ENCODE peak calls at places on chromosomes 2 and 18, in seven cellular contexts. H, C, I, L, J, Y and M are unnamed samples.

GRCh38 chr2:219057709-219058540 is 2.8 kb downstream of the IHH start:
- DNase-seq in H (peak; percentile 18), L (peak; percentile 72), Y (peak; percentile 56), C (no peak), J (no peak), I (peak; percentile 80), M (peak; percentile 72)

GRCh38 chr2:237573721-237574415 is 7.5 kb downstream of the PRLH start:
- DNase-seq in H (no peak), C (no peak), L (no peak), I (no peak), Y (no peak), J (no peak), M (no peak)

GRCh38 chr2:25146896-25147295 is 21.5 kb downstream of the POMC start:
- DNase-seq in Y (no peak), H (no peak), L (no peak), J (no peak), I (no peak), C (no peak), M (no peak)

GRCh38 chr2:27742571-27742970 is 28.9 kb upstream of the MRPL33 start:
- DNase-seq in I (no peak), C (no peak), H (no peak), Y (no peak), J (no peak), L (no peak), M (no peak)

GRCh38 chr2:181812106-181812745 is 79.3 kb upstream of the ITPRID2 start:
- DNase-seq in I (no peak), H (no peak), C (no peak), Y (peak; percentile 34), J (no peak), L (no peak), M (no peak)

GRCh38 chr2:36854241-36854640 is 112.1 kb downstream of the STRN start:
- DNase-seq in L (no peak), Y (no peak), C (no peak), J (no peak), I (no peak), H (no peak), M (no peak)

GRCh38 chr2:240215676-240216051 is 75.2 kb upstream of the OTOS start:
- DNase-seq in H (no peak), C (no peak), J (no peak), I (no peak), Y (no peak), L (no peak), M (no peak)

GRCh38 chr2:105294844-105295481 is 34.6 kb downstream of the TGFBRAP1 start:
- DNase-seq in L (peak; percentile 47), Y (peak; percentile 68), I (peak; percentile 52), C (peak; percentile 62), J (peak; percentile 34), H (no peak), M (no peak)

GRCh38 chr2:8510519-8510918 is 171.3 kb upstream of the ID2 start:
- DNase-seq in Y (no peak), L (no peak), J (no peak), I (no peak), H (no peak), C (no peak), M (no peak)

GRCh38 chr2:121333834-121334558 is 49.0 kb upstream of the TFCP2L1 start:
- DNase-seq in L (no peak), J (no peak), I (peak; percentile 49), C (no peak), H (no peak), Y (no peak), M (no peak)

GRCh38 chr2:75602724-75603342 is 42.1 kb upstream of the EVA1A start:
- DNase-seq in J (no peak), C (peak; percentile 59), H (no peak), I (no peak), Y (peak; percentile 88), L (no peak), M (no peak)

GRCh38 chr2:217886720-217887309 is 116.0 kb downstream of the TNS1 start:
- DNase-seq in C (peak; percentile 64), I (peak; percentile 78), J (peak; percentile 55), H (no peak), L (peak; percentile 67), Y (peak; percentile 73), M (peak; percentile 47)

GRCh38 chr18:63258749-63259580 is 60.6 kb downstream of the BCL2 start:
- DNase-seq in J (no peak), Y (no peak), L (no peak), H (no peak), C (no peak), I (no peak), M (no peak)

GRCh38 chr2:217667545-217667944 is 335.2 kb downstream of the TNS1 start:
- DNase-seq in L (no peak), H (no peak), I (no peak), C (no peak), Y (no peak), J (no peak), M (no peak)

GRCh38 chr2:12717988-12718661 is 1.4 kb downstream of the TRIB2 start:
- DNase-seq in Y (peak; percentile 27), C (no peak), H (no peak), I (no peak), L (no peak), J (no peak), M (peak; percentile 43)

GRCh38 chr2:62147610-62148301 is 48.2 kb upstream of the B3GNT2 start:
- DNase-seq in C (no peak), J (peak; percentile 18), I (no peak), H (no peak), Y (peak; percentile 93), L (no peak), M (no peak)

DNA sequence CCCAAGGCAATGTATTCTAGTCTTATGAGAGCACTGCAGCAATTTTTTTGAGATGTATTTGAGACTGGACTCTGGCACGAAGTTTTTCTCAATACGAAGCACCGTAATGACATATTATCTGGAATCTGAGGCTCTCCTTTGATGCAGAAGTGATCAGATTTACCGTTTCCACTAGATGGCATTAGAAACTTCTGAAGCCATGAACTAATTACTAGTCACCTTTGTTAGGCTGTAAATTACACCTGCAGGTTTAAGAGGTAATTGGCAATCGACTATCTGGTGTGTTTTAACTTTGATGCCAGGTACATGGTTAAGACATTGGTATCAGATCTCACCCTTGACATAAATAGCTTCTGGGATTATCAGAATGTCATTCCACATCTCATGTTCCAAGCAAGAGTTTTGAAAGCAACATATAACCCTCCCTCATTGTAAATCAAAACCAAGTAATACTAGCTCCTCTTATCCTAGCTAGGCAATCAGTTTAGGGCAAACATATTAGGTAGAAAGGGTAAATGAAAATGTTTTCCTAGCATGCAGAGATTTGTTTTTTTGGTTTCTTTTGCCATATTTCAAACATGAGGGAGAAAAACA is 254.6 kb upstream of the SPRED2 start:
- DNase-seq in L (no peak), Y (no peak), I (no peak), H (no peak), C (no peak), J (no peak), M (no peak)
- TF ChIP-seq CTCF in L (peak; percentile 7), Y (no peak), I (no peak), H (no peak), C (no peak), J (no peak), M (no peak)

DNA sequence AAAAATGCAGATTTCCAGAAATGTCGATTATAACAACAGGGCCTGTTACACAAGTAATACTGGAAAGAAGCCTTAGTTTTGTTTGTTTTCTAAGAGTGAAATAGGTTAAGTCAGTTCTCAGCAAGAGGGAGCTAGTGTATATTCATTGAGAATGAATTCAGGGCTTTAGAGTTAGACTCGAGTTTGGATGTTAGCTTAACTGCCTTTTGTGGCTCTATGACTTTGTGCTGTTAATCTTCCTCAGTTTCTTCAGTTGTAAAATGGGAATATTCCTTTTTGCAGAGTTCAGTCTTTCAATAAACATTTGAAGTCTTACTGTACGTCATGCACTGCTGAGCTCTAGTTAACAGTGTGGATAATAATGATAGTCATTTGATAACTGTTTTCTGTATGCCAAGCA is 989 bp downstream of the NDUFV2 start:
- DNase-seq in H (no peak), Y (peak; percentile 49), J (no peak), L (no peak), I (no peak), C (no peak), M (no peak)
- TF ChIP-seq CTCF in H (peak; percentile 38), Y (peak; percentile 32), J (no peak), L (no peak), I (no peak), C (no peak), M (no peak)

GRCh38 chr2:43226558-43226954 is at the start of gene ZFP36L2:
- DNase-seq in C (peak; percentile 83), L (peak; percentile 85), H (peak; percentile 78), J (peak; percentile 83), Y (peak; percentile 93), I (peak; percentile 98), M (peak; percentile 93)

GRCh38 chr2:43226955-43227829 is 786 bp upstream of the ZFP36L2 start:
- DNase-seq in H (peak; percentile 89), Y (peak; percentile 68), I (peak; percentile 83), L (peak; percentile 77), C (no peak), J (no peak), M (peak; percentile 74)

GRCh38 chr2:43228782-43229659 is 2.6 kb upstream of the ZFP36L2 start:
- DNase-seq in Y (no peak), J (no peak), H (no peak), I (peak; percentile 69), C (no peak), L (no peak), M (no peak)

GRCh38 chr2:43228341-43228751 is 1.9 kb upstream of the ZFP36L2 start:
- DNase-seq in L (no peak), J (no peak), H (no peak), Y (no peak), C (no peak), I (peak; percentile 58), M (no peak)

GRCh38 chr2:43227830-43228280 is 1.4 kb upstream of the ZFP36L2 start:
- DNase-seq in C (no peak), J (no peak), H (no peak), L (no peak), I (no peak), Y (peak; percentile 46), M (no peak)
- TF ChIP-seq CTCF in C (no peak), J (peak; percentile 37), H (no peak), L (no peak), I (no peak), Y (no peak), M (no peak)

GRCh38 chr2:133364636-133365035 is 203.6 kb downstream of the NCKAP5 start:
- DNase-seq in H (no peak), L (no peak), J (no peak), Y (no peak), C (no peak), I (no peak), M (no peak)
- TF ChIP-seq CTCF in H (no peak), L (no peak), J (no peak), Y (no peak), C (no peak), I (no peak), M (no peak)

DNA sequence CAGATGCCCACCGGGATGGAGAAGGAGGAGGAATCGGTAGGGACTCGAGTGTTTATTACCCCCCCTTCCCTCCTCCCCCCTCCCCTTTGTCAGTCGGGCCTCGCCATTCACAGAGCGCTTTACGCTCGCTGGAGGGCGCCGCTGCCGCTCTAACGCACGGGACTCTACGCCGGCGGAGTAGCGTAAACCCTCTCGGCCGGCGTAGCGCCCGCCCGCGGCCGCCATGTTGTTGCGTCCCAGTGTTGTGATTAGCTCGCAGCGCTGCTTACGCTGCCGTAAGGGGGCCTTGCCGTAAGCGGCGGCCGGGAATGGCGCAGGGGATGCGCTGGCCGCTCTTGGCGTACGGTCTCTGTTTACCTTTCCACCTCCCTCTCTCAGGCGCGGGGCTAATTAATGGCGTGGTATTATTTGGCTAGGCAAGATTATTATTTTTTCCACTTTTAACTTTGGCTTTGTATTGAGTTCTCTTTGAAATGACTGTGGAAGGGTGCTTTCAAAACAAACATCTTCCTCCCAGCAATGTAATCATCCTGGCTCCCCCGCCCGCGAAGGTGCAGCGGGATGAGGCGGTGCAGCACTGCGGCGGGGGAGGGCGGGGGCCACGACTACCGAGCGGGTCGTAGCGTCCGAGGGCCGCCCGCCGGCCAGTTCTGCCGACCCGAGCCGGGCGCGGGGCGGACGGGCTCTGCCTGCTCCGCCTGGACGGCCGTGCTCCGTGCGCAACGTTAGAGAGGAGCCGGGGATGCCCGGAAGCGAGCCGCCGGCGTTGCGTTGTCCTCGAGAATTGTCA is 779 bp downstream of the EPC2 start:
- DNase-seq in Y (peak; percentile 90), L (peak; percentile 94), I (peak; percentile 92), C (peak; percentile 73), J (peak; percentile 73), H (peak; percentile 75), M (peak; percentile 95)
- TF ChIP-seq CTCF in Y (peak; percentile 37), L (no peak), I (peak; percentile 27), C (peak; percentile 31), J (peak; percentile 45), H (peak; percentile 40), M (no peak)